ENCODE peak calls at places on chromosomes 12 and 14, in eight cellular contexts. P is transverse colon, N is SK-N-SH, Z is Panc1, Y is suprapubic skin, W is spleen, B is sigmoid colon, L is HL-60. H is an unnamed sample.

GRCh38 chr14:68607081-68607851 is 185.6 kb downstream of the ZFP36L1 start:
- DNase-seq in P (peak; percentile 37), L (no peak), Y (peak; percentile 68), W (no peak), Z (no peak), N (no peak), B (no peak), H (no peak)

GRCh38 chr14:34030864-34031263 is 80.0 kb upstream of the EGLN3 start:
- DNase-seq in P (peak; percentile 27), Y (no peak), N (peak; percentile 29), B (no peak), L (no peak), Z (no peak), W (no peak), H (no peak)

GRCh38 chr12:25386823-25387134 is 136.1 kb upstream of the KRAS start:
- DNase-seq in Y (peak; percentile 71), L (no peak), P (peak; percentile 25), Z (no peak), W (peak; percentile 78), B (peak; percentile 69), N (peak; percentile 36), H (no peak)

GRCh38 chr14:22521449-22522239 is 67.4 kb downstream of the DAD1 start:
- DNase-seq in W (no peak), L (no peak), Z (no peak), Y (no peak), P (no peak), N (no peak), B (no peak), H (no peak)

GRCh38 chr14:75794615-75795038 is 133.6 kb downstream of the TTLL5 start:
- DNase-seq in Z (peak; percentile 8), Y (no peak), P (no peak), N (peak; percentile 7), B (no peak), L (no peak), W (no peak), H (no peak)

GRCh38 chr14:44956866-44957265 is 4.9 kb downstream of the KLHL28 start:
- DNase-seq in N (no peak), W (no peak), L (no peak), Z (no peak), Y (no peak), P (no peak), B (no peak), H (no peak)

GRCh38 chr14:51129130-51129529 is 34.2 kb upstream of the TRIM9 start:
- DNase-seq in P (no peak), W (no peak), Y (no peak), B (no peak), L (no peak), Z (no peak), N (no peak), H (no peak)

GRCh38 chr14:102819176-102819628 is 42.0 kb downstream of the TRAF3 start:
- DNase-seq in Y (no peak), L (no peak), B (no peak), N (no peak), W (peak; percentile 81), Z (no peak), P (peak; percentile 72), H (no peak)

GRCh38 chr14:35050652-35051051 is 4.6 kb downstream of the FAM177A1 start:
- DNase-seq in N (no peak), L (no peak), Y (no peak), Z (no peak), W (no peak), P (no peak), B (no peak), H (no peak)

GRCh38 chr14:22928237-22929103 is 706 bp downstream of the PRMT5 start:
- DNase-seq in Y (no peak), N (no peak), W (no peak), P (no peak), L (no peak), Z (no peak), B (no peak), H (no peak)

GRCh38 chr14:70096866-70097265 is 91.9 kb downstream of the SLC8A3 start:
- DNase-seq in P (no peak), B (no peak), N (peak; percentile 34), Y (no peak), Z (no peak), W (no peak), L (no peak), H (no peak)

GRCh38 chr14:105301103-105301914 is 508 bp upstream of the BRF1 start:
- DNase-seq in W (peak; percentile 100), Y (peak; percentile 99), L (peak; percentile 88), B (peak; percentile 99), N (peak; percentile 99), P (peak; percentile 100), Z (peak; percentile 61), H (peak; percentile 99)

GRCh38 chr12:49462103-49462739 is 76.6 kb upstream of the KCNH3 start:
- DNase-seq in N (no peak), Z (no peak), W (no peak), Y (no peak), L (no peak), B (no peak), P (no peak), H (no peak)

DNA sequence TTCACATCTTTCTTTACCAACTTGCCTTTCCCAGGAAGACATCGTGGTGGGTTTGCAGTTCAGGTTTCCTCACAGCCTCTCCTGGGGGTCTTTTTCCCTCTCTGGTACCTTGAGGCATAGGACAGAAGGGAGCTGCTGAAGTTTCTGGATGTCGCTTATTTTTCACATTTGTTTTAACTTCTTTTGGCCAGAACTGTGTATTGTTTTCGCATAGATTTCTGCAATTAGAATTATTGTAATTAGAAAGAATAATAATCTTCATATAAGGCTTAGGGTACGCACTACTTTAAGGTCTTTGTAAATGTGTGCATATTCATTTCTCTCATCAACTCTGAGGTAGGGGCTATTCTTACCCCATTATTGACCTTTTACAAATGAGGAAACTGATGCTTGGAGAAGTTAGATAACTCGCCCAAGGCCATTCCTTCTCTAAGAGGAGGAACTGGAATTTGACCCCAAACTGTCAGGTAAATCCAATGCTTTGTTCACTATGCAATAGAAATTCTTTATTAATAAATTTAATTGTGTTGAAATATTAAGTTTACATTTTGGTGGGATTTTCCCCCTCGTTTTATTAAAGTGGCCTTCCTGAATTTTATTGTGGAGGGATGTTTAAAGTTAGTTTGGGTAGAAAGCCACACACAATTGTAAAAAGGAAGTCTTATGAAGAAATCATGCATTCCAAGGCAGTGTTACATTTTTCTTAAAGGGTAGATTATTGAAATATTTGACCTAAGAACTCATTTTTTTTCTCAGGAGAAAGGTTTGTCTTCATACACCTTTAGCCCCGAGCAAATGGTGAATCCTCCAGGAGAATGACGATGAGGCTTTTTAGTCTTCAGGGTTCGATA is 12.1 kb upstream of the SLC38A2 start:
- DNase-seq in L (no peak), N (no peak), B (no peak), Y (no peak), P (no peak), Z (no peak), W (no peak), H (no peak)
- TF ChIP-seq POLR2AphosphoS5 in L (no peak), N (no peak), B (no peak), Y (no peak), P (no peak), Z (no peak), W (no peak), H (no peak)

GRCh38 chr12:92432724-92433281 is 270.0 kb upstream of the PLEKHG7 start:
- DNase-seq in W (no peak), Y (no peak), Z (no peak), L (no peak), N (no peak), B (no peak), P (no peak), H (no peak)
- H3K4me3 ChIP-seq in W (no peak overlapping the region), Y (no peak overlapping the region), Z (no peak overlapping the region), L (no peak overlapping the region), N (no peak overlapping the region), B (no peak overlapping the region), P (no peak overlapping the region), H (no peak overlapping the region)

GRCh38 chr12:111451232-111451631 is 45.5 kb downstream of the SH2B3 start:
- DNase-seq in W (no peak), B (no peak), P (no peak), L (no peak), N (no peak), Y (no peak), Z (no peak), H (no peak)

GRCh38 chr12:111448266-111448830 is 42.6 kb downstream of the SH2B3 start:
- DNase-seq in Y (no peak), Z (no peak), N (no peak), L (no peak), B (peak; percentile 38), P (no peak), W (no peak), H (peak; percentile 72)

GRCh38 chr12:111450676-111451075 is 45.0 kb downstream of the SH2B3 start:
- DNase-seq in Z (no peak), W (no peak), N (no peak), B (peak; percentile 59), Y (no peak), P (no peak), L (no peak), H (peak; percentile 53)

GRCh38 chr12:111447571-111448265 is 42.0 kb downstream of the SH2B3 start:
- DNase-seq in W (no peak), Y (no peak), P (no peak), L (no peak), Z (no peak), B (peak; percentile 63), N (no peak), H (peak; percentile 31)

DNA sequence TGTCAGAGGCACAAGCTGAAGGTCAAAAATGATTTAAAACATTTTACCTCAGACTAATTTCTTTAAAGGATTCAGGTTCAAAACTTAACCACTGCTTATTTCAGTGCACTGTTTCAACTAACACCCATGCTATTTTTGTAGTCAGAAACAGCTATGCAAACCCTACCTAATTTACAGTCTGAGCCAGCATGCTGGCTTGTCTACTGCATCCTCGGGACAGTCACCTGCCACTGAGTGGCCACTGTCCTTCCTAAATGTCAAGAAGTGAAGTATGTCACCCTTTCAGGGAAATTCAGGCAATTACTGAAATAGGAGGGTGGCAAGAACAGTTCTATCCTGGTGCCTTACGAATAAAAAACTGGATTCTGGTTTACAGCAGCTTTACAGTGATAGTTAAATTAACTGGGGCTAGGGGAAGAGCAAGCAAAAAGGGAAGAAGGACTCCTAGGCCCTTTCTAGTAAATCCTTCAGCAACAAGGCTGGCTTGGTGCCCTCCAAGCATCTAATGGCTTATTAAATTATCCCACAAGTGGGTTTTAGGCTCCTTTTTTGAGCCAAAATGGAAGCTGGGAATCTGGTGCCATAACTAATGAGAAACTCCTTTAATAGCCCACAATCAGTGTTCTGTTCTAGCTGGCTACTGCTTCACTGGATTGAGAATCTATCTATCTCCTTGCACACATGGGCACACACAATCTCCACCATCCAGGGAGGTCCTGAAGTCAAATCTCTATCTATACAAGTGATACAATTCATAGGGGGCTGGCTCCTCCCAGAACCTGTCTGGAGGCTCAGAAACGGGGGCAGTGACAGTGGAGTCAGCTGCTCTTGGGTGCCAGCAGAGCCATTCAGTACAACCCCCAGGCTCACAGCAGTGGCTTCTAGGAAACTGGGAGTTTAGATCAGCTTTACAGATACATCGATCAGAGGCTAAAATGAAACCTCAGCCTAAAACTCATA is 43.4 kb downstream of the SH2B3 start:
- DNase-seq in P (no peak), N (no peak), Z (no peak), W (no peak), B (peak; percentile 47), Y (no peak), L (no peak), H (peak; percentile 66)
- H3K27ac ChIP-seq in P (no peak overlapping the region), N (peak overlapping the region; percentile 38), Z (peak overlapping the region; percentile 52), W (peak overlapping the region; percentile 92), B (no peak overlapping the region), Y (no peak overlapping the region), L (peak overlapping the region; percentile 3), H (peak overlapping the region; percentile 6)

DNA sequence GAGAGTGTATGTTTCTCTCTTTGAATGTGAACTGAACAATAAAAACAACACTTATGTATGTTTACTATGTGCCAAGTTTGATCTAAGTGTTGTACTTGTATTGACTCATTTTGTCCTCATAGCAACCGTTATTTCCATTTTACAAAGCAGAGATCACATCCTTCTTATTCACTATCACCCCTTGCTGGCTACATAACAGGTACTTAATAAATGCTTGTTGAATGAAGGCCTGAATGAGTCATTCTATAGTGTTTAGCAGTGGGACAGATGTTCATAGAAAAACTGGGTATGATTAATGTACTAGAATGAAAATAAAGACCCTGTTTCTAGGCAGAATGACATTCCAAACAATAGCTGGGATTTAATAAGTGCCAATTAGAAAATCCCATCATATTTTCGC is 85.9 kb downstream of the FAR2 start:
- DNase-seq in L (no peak), P (no peak), B (no peak), W (no peak), Y (no peak), Z (no peak), N (no peak), H (no peak)
- TF ChIP-seq POLR2AphosphoS5 in L (no peak), P (no peak), B (no peak), W (no peak), Y (no peak), Z (no peak), N (no peak), H (no peak)